ENCODE peak calls at places on chromosomes 4 and X, in eight cellular contexts. I is head of caudate nucleus, F is nucleus accumbens, R is fibroblast of the conjunctiva, V is MM.1S, B is ACHN, H is astrocyte of the hippocampus, J is HFFc6. Q is an unnamed sample.

GRCh38 chr4:48227662-48228061 is 42.0 kb downstream of the TEC start:
- DNase-seq in I (no peak), F (no peak), R (no peak), V (no peak), B (no peak), H (no peak), J (no peak), Q (no peak)

GRCh38 chr4:119627267-119628190 is 1.1 kb downstream of the PDE5A start:
- DNase-seq in I (no peak), F (no peak), R (peak), V (peak), B (peak), H (peak), J (peak), Q (peak)

GRCh38 chrX:72054776-72055495 is 76.8 kb downstream of the RTL5 start:
- DNase-seq in I (peak), F (peak), R (no peak), V (no peak), B (no peak), H (no peak), J (no peak), Q (no peak)

GRCh38 chr4:41561241-41561640 is 23.3 kb downstream of the LIMCH1 start:
- DNase-seq in I (no peak), F (no peak), R (no peak), V (no peak), B (no peak), H (peak), J (no peak), Q (no peak)

GRCh38 chrX:48165246-48165645 is 31.3 kb downstream of the SSX5 start:
- DNase-seq in I (no peak), F (no peak), R (no peak), V (no peak), B (no peak), H (no peak), J (no peak), Q (no peak)

GRCh38 chrX:136767104-136767941 is 13.4 kb downstream of the ARHGEF6 start:
- DNase-seq in I (peak), F (peak), R (peak), V (peak), B (peak), H (peak), J (peak), Q (peak)

GRCh38 chr4:3178351-3178750 is 70.6 kb upstream of the MSANTD1 start:
- DNase-seq in I (no peak), F (no peak), R (no peak), V (no peak), B (no peak), H (no peak), J (no peak), Q (no peak)

GRCh38 chr4:86895692-86896488 is 3.7 kb upstream of the C4orf36 start:
- DNase-seq in I (no peak), F (no peak), R (peak), V (peak), B (peak), H (peak), J (peak), Q (no peak)

GRCh38 chr4:88320174-88320779 is 35.9 kb upstream of the PPM1K start:
- DNase-seq in I (no peak), F (no peak), R (no peak), V (peak), B (peak), H (no peak), J (no peak), Q (no peak)

GRCh38 chr4:76386566-76387305 is 34.2 kb downstream of the CCDC158 start:
- DNase-seq in I (no peak), F (no peak), R (no peak), V (no peak), B (no peak), H (no peak), J (no peak), Q (no peak)

GRCh38 chrX:133232331-133232730 is 14.2 kb upstream of the TFDP3 start:
- DNase-seq in I (no peak), F (no peak), R (no peak), V (no peak), B (no peak), H (no peak), J (no peak), Q (no peak)

GRCh38 chr4:114272226-114272625 is 292.8 kb upstream of the ARSJ start:
- DNase-seq in I (no peak), F (no peak), R (peak), V (no peak), B (peak), H (peak), J (peak), Q (no peak)

GRCh38 chr4:153233761-153234371 is 29.6 kb downstream of the TRIM2 start:
- DNase-seq in I (no peak), F (no peak), R (peak), V (no peak), B (peak), H (peak), J (peak), Q (no peak)

GRCh38 chrX:53882331-53882730 is 161.9 kb downstream of the PHF8 start:
- DNase-seq in I (no peak), F (no peak), R (no peak), V (no peak), B (peak), H (peak), J (peak), Q (no peak)

GRCh38 chr4:178271386-178271785 is 829.1 kb upstream of the AGA start:
- DNase-seq in I (no peak), F (no peak), R (no peak), V (no peak), B (no peak), H (no peak), J (no peak), Q (no peak)

Q was measured in activated naive CD4-positive, alpha-beta T cell treated with anti-CD3 and anti-CD28 coated beads, Interleukin-2, amount 10 ng/mL, durations not matched to agents 7 days and 5 days.